ENCODE peak calls at places on chromosomes 3 and 15, in six cellular contexts. I is CD8-positive, alpha-beta T cell; G is stomach; Y is uterus; L is HepG2; C is A549. E is an unnamed sample.

GRCh38 chr3:187799942-187800637 is 54.8 kb upstream of the BCL6 start:
- DNase-seq in Y (no peak), C (no peak), I (no peak), G (no peak), L (no peak), E (no peak)

GRCh38 chr3:4997946-4998345 is 18.7 kb downstream of the BHLHE40 start:
- DNase-seq in G (no peak), Y (no peak), C (no peak), I (no peak), L (no peak), E (peak)

GRCh38 chr3:52527039-52527731 is 6.5 kb downstream of the NT5DC2 start:
- DNase-seq in L (no peak), G (no peak), Y (peak), C (no peak), I (no peak), E (no peak)

GRCh38 chr15:79394231-79394630 is 37.9 kb upstream of the MINAR1 start:
- DNase-seq in L (no peak), Y (no peak), G (no peak), C (no peak), I (no peak), E (no peak)

GRCh38 chr15:83653639-83654378 is at the start of gene ADAMTSL3:
- DNase-seq in Y (peak), G (peak), L (no peak), I (no peak), C (peak), E (no peak)

GRCh38 chr3:76028816-76029215 is 243.5 kb upstream of the ZNF717 start:
- DNase-seq in C (no peak), G (no peak), I (no peak), Y (no peak), L (no peak), E (no peak)

GRCh38 chr15:60594071-60594470 is 115.1 kb upstream of the ICE2 start:
- DNase-seq in G (no peak), C (no peak), Y (no peak), I (no peak), L (no peak), E (no peak)

GRCh38 chr3:105504440-105504951 is 137.8 kb downstream of the ALCAM start:
- DNase-seq in G (no peak), C (no peak), Y (no peak), L (no peak), I (no peak), E (no peak)

GRCh38 chr3:11544413-11545181 is 99.1 kb downstream of the VGLL4 start:
- DNase-seq in L (peak), Y (no peak), G (peak), C (no peak), I (no peak), E (no peak)

GRCh38 chr15:69532856-69533255 is 80.2 kb downstream of the RPLP1 start:
- DNase-seq in I (no peak), C (no peak), G (no peak), Y (no peak), L (no peak), E (no peak)

GRCh38 chr3:114420072-114420471 is 126.2 kb downstream of the TIGIT start:
- DNase-seq in L (no peak), I (no peak), Y (no peak), G (no peak), C (no peak), E (no peak)

GRCh38 chr3:114417265-114417664 is 123.4 kb downstream of the TIGIT start:
- DNase-seq in Y (no peak), G (no peak), L (no peak), I (no peak), C (no peak), E (no peak)

GRCh38 chr3:114418107-114418506 is 124.3 kb downstream of the TIGIT start:
- DNase-seq in G (no peak), L (no peak), I (no peak), Y (no peak), C (no peak), E (no peak)

GRCh38 chr3:114418724-114419543 is 125.1 kb downstream of the TIGIT start:
- DNase-seq in C (peak), G (no peak), Y (no peak), I (no peak), L (peak), E (no peak)

DNA sequence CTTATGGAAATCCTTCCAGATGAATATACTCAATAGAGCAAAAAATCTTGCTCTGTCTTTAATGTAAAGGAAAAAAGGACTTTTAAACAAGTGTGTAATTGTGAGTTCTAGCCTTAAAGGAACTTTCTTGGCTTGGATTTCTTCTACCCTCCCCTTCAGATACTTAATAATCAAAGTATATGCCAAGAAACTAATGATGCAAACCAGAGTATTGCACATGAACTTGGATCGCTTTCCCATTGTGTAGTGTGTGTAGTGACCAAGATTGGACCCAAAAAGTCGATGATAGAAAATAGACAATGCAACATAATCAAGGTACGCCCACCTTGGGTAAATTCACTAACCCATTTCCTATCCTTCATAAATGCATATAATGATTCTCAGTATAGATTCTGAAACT is 123.9 kb downstream of the TIGIT start:
- DNase-seq in C (no peak), Y (no peak), I (no peak), G (no peak), L (no peak), E (no peak)
- H3K27ac ChIP-seq in C (no peak), Y (peak), I (no peak), G (no peak), L (no peak), E (no peak)

GRCh38 chr3:147046916-147047315 is 359.4 kb downstream of the ZIC4 start:
- DNase-seq in Y (no peak), C (no peak), I (no peak), G (no peak), L (no peak), E (no peak)
- H3K4me3 ChIP-seq in Y (no peak), C (no peak), I (no peak), G (no peak), L (no peak), E (no peak)

DNA sequence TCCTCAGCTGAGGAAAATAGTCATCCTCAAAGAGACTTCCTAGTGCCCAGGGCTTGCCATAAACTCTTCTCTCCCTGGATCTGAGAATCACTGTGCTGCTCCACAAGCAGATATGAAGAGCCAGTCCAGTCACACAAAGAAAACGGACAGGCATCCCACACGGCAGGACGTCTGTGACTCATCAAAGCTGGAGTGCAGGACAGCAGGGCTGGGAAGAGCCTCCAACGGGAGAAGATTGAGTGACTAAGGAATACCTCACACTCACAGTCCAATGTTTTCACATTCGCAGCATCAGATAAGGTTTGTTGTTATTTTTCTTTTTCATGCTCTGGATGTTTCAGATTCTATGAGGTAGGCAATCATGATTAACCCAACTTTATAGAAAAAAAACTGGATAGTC is 57.8 kb downstream of the NEK10 start:
- DNase-seq in L (peak), C (peak), I (no peak), Y (no peak), G (no peak), E (no peak)
- H3K27ac ChIP-seq in L (no peak), C (peak), I (no peak), Y (no peak), G (no peak), E (no peak)

GRCh38 chr3:151086484-151087456 is 1.3 kb downstream of the MED12L start:
- DNase-seq in I (peak), C (peak), G (peak), Y (peak), L (peak), E (no peak)

GRCh38 chr3:151085227-151085888 is at the start of gene MED12L:
- DNase-seq in I (no peak), C (peak), Y (peak), G (peak), L (peak), E (peak)

GRCh38 chr3:151085889-151086483 is 522 bp downstream of the MED12L start:
- DNase-seq in L (no peak), C (peak), Y (peak), G (no peak), I (no peak), E (no peak)

GRCh38 chr3:151084893-151085226 is 604 bp upstream of the MED12L start:
- DNase-seq in G (no peak), Y (no peak), I (no peak), L (no peak), C (no peak), E (no peak)

GRCh38 chr3:151087648-151088047 is 2.2 kb downstream of the MED12L start:
- DNase-seq in G (no peak), L (no peak), Y (no peak), I (no peak), C (no peak), E (no peak)
- H3K4me3 ChIP-seq in G (no peak), L (no peak), Y (no peak), I (no peak), C (no peak), E (peak)

DNA sequence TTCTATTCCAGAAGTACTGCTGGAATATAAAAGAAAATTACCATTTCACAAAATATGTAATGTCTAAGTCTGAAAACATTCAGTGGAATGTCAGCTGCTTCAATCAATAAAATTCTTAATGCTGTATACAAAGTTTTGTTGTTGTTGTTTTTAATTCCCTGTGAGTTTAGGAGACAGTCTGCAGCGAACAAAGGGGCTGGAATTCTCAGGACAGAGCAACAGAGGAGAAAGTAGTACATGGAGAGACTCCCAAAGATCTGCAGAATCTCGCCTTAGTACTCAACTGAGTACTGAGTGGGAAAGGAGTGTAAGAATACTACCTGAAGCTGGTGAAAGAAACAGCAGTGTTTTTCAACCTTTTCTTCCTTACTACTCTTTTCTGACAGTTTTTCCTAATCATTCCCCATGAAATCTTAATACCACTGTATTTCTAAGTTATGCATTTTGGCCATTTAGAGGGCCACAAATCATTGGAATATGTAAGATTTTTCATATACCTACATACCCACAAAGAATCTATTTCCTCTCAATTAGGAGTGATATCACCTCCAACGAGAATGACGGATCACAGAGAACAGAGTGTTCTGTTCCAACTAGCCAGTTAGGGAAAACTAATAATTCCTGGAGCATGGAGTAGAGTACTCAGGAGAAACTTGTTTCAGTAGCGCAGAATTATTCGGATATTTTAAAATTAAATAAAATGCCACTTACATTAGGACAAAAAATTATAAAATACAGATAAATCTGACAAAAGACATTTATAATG is 16.0 kb downstream of the ANKRD28 start:
- DNase-seq in G (no peak), C (no peak), I (no peak), Y (no peak), L (no peak), E (no peak)
- H3K27ac ChIP-seq in G (no peak), C (peak), I (no peak), Y (peak), L (no peak), E (no peak)

GRCh38 chr3:88150771-88151170 is 1.0 kb downstream of the C3orf38 start:
- DNase-seq in I (no peak), Y (no peak), L (no peak), C (no peak), G (no peak), E (no peak)

GRCh38 chr3:88149146-88149515 is 628 bp upstream of the C3orf38 start:
- DNase-seq in I (no peak), L (no peak), G (no peak), Y (no peak), C (no peak), E (no peak)

GRCh38 chr3:88150371-88150770 is 612 bp downstream of the C3orf38 start:
- DNase-seq in G (no peak), C (no peak), I (no peak), L (no peak), Y (no peak), E (no peak)

GRCh38 chr3:88149516-88150362 is at the start of gene C3orf38:
- DNase-seq in I (peak), C (peak), G (peak), Y (peak), L (peak), E (peak)

GRCh38 chr3:88151358-88151757 is 1.6 kb downstream of the C3orf38 start:
- DNase-seq in C (no peak), Y (no peak), I (no peak), G (no peak), L (no peak), E (no peak)
- H3K4me3 ChIP-seq in C (peak), Y (no peak), I (peak), G (peak), L (peak), E (peak)

GRCh38 chr15:41935566-41936020 is 36.8 kb downstream of the EHD4 start:
- DNase-seq in I (no peak), L (no peak), Y (no peak), C (no peak), G (no peak), E (no peak)
- H3K27ac ChIP-seq in I (peak), L (no peak), Y (peak), C (no peak), G (peak), E (peak)

GRCh38 chr3:98733778-98734281 is 29.3 kb upstream of the ST3GAL6 start:
- DNase-seq in I (no peak), Y (no peak), G (no peak), C (no peak), L (peak), E (no peak)
- H3K4me3 ChIP-seq in I (peak), Y (peak), G (peak), C (peak), L (peak), E (peak)

GRCh38 chr3:138908815-138909214 is 38.1 kb downstream of the FOXL2 start:
- DNase-seq in I (no peak), C (no peak), G (no peak), Y (no peak), L (no peak), E (no peak)
- H3K27ac ChIP-seq in I (no peak), C (no peak), G (no peak), Y (no peak), L (no peak), E (no peak)

DNA sequence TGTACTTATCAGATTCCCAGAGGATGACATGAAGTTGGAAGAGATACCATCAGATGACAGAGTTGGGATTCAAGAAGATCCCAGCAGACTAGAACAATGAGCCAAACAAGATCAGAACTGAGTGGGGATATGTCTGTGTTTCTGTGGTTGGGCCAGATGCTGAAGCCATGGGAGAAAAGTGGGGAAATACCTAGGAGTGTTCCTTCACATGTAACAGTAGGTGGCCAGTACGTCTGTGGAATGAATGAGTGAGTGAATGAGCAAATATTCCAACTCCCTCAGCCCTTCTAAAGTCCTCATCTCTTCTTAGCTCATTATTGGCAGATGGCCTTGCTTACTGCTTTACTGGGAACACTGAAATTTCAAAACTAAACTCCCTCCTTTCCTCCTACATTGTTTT is 32.2 kb upstream of the GREM1 start:
- DNase-seq in C (peak), I (no peak), L (no peak), Y (no peak), G (no peak), E (no peak)
- H3K4me3 ChIP-seq in C (no peak), I (no peak), L (no peak), Y (no peak), G (no peak), E (no peak)